ENCODE peak calls at places on chromosomes 12 and 14, in nine cellular contexts. One of them, this sample, is unnamed.

GRCh38 chr12:24200013-24200412 is 250.5 kb upstream of the SOX5 start:
- DNase-seq in T47D: no peak
- DNase-seq in cardiac muscle cell: no peak
- DNase-seq in MM.1S: no peak
- DNase-seq in hepatic stellate cell: no peak
- DNase-seq in Calu3: no peak
- DNase-seq in ovary: no peak
- DNase-seq in AG08395: no peak
- DNase-seq in NCI-H446: peak; percentile 55
- DNase-seq in this sample: no peak

GRCh38 chr12:124917841-124918621 is 3.6 kb upstream of the UBC start:
- DNase-seq in cardiac muscle cell: no peak
- DNase-seq in T47D: no peak
- DNase-seq in AG08395: no peak
- DNase-seq in Calu3: peak; percentile 63
- DNase-seq in ovary: no peak
- DNase-seq in NCI-H446: no peak
- DNase-seq in hepatic stellate cell: no peak
- DNase-seq in MM.1S: peak; percentile 57
- DNase-seq in this sample: no peak

GRCh38 chr12:97386133-97386581 is 76.4 kb upstream of the RMST start:
- DNase-seq in Calu3: no peak
- DNase-seq in MM.1S: no peak
- DNase-seq in hepatic stellate cell: no peak
- DNase-seq in AG08395: no peak
- DNase-seq in T47D: no peak
- DNase-seq in ovary: no peak
- DNase-seq in cardiac muscle cell: no peak
- DNase-seq in NCI-H446: peak; percentile 78
- DNase-seq in this sample: no peak

GRCh38 chr14:66240112-66240511 is 246.1 kb upstream of the CCDC196 start:
- DNase-seq in AG08395: peak; percentile 13
- DNase-seq in MM.1S: no peak
- DNase-seq in Calu3: no peak
- DNase-seq in ovary: no peak
- DNase-seq in T47D: no peak
- DNase-seq in NCI-H446: no peak
- DNase-seq in hepatic stellate cell: no peak
- DNase-seq in cardiac muscle cell: no peak
- DNase-seq in this sample: no peak

GRCh38 chr12:57813971-57814771 is 4.4 kb downstream of the AVIL start:
- DNase-seq in AG08395: no peak
- DNase-seq in Calu3: no peak
- DNase-seq in T47D: no peak
- DNase-seq in ovary: no peak
- DNase-seq in hepatic stellate cell: no peak
- DNase-seq in MM.1S: no peak
- DNase-seq in cardiac muscle cell: no peak
- DNase-seq in NCI-H446: no peak
- DNase-seq in this sample: no peak

GRCh38 chr14:36604757-36605505 is 22.5 kb upstream of the NKX2-8 start:
- DNase-seq in cardiac muscle cell: peak; percentile 82
- DNase-seq in NCI-H446: peak; percentile 93
- DNase-seq in AG08395: peak; percentile 84
- DNase-seq in Calu3: peak; percentile 68
- DNase-seq in T47D: peak; percentile 69
- DNase-seq in hepatic stellate cell: peak; percentile 39
- DNase-seq in ovary: no peak
- DNase-seq in MM.1S: peak; percentile 45
- DNase-seq in this sample: peak; percentile 66

GRCh38 chr12:86719381-86719780 is 463.2 kb upstream of the MGAT4C start:
- DNase-seq in hepatic stellate cell: no peak
- DNase-seq in NCI-H446: no peak
- DNase-seq in AG08395: peak; percentile 3
- DNase-seq in MM.1S: no peak
- DNase-seq in Calu3: no peak
- DNase-seq in cardiac muscle cell: no peak
- DNase-seq in T47D: no peak
- DNase-seq in ovary: no peak
- DNase-seq in this sample: no peak

GRCh38 chr14:105419055-105419304 is 647 bp upstream of the MTA1 start:
- DNase-seq in cardiac muscle cell: no peak
- DNase-seq in Calu3: no peak
- DNase-seq in NCI-H446: no peak
- DNase-seq in AG08395: no peak
- DNase-seq in T47D: no peak
- DNase-seq in ovary: no peak
- DNase-seq in MM.1S: no peak
- DNase-seq in hepatic stellate cell: no peak
- DNase-seq in this sample: no peak

GRCh38 chr12:33588082-33588712 is 148.6 kb upstream of the SYT10 start:
- DNase-seq in ovary: no peak
- DNase-seq in NCI-H446: no peak
- DNase-seq in T47D: no peak
- DNase-seq in Calu3: peak; percentile 30
- DNase-seq in AG08395: no peak
- DNase-seq in hepatic stellate cell: no peak
- DNase-seq in MM.1S: peak; percentile 62
- DNase-seq in cardiac muscle cell: no peak
- DNase-seq in this sample: no peak

GRCh38 chr12:72610854-72611358 is 338.7 kb downstream of the TRHDE start:
- DNase-seq in ovary: no peak
- DNase-seq in Calu3: no peak
- DNase-seq in hepatic stellate cell: no peak
- DNase-seq in cardiac muscle cell: peak; percentile 24
- DNase-seq in MM.1S: no peak
- DNase-seq in AG08395: no peak
- DNase-seq in NCI-H446: no peak
- DNase-seq in T47D: no peak
- DNase-seq in this sample: no peak

GRCh38 chr14:102928412-102929348 is 6.2 kb downstream of the AMN start:
- DNase-seq in hepatic stellate cell: no peak
- DNase-seq in AG08395: peak; percentile 47
- DNase-seq in Calu3: peak; percentile 91
- DNase-seq in NCI-H446: peak; percentile 30
- DNase-seq in T47D: no peak
- DNase-seq in cardiac muscle cell: peak; percentile 78
- DNase-seq in MM.1S: no peak
- DNase-seq in ovary: peak; percentile 57
- DNase-seq in this sample: peak; percentile 67

GRCh38 chr12:6280053-6280469 is 30.4 kb upstream of the PLEKHG6 start:
- DNase-seq in AG08395: peak; percentile 92
- DNase-seq in T47D: no peak
- DNase-seq in ovary: peak; percentile 78
- DNase-seq in hepatic stellate cell: peak; percentile 97
- DNase-seq in MM.1S: no peak
- DNase-seq in Calu3: peak; percentile 72
- DNase-seq in cardiac muscle cell: no peak
- DNase-seq in NCI-H446: peak; percentile 51
- DNase-seq in this sample: no peak

GRCh38 chr12:101695698-101696097 is 1.7 kb upstream of the CHPT1 start:
- DNase-seq in cardiac muscle cell: no peak
- DNase-seq in hepatic stellate cell: no peak
- DNase-seq in MM.1S: no peak
- DNase-seq in ovary: no peak
- DNase-seq in Calu3: no peak
- DNase-seq in T47D: no peak
- DNase-seq in AG08395: no peak
- DNase-seq in NCI-H446: no peak
- DNase-seq in this sample: no peak

This sample was measured in OCI-LY7.